ENCODE peak calls at places on chromosomes 3 and 15, in four cellular contexts. E, V, M and T are unnamed samples.

GRCh38 chr3:11306815-11307589 is 34.8 kb downstream of the ATG7 start:
- DNase-seq in E (no peak), V (no peak), M (no peak), T (no peak)

GRCh38 chr3:194582196-194582905 is 50.9 kb downstream of the TMEM44 start:
- DNase-seq in E (no peak), V (no peak), M (no peak), T (no peak)

GRCh38 chr3:9866639-9867038 is 13.4 kb downstream of the CIDEC start:
- DNase-seq in E (no peak), V (no peak), M (no peak), T (no peak)

GRCh38 chr3:31050296-31050695 is 155.8 kb upstream of the GADL1 start:
- DNase-seq in E (no peak), V (no peak), M (no peak), T (no peak)

GRCh38 chr3:35932995-35933394 is 293.7 kb downstream of the ARPP21 start:
- DNase-seq in E (no peak), V (peak), M (no peak), T (no peak)

GRCh38 chr3:126114406-126115386 is 30.8 kb upstream of the SLC41A3 start:
- DNase-seq in E (no peak), V (no peak), M (no peak), T (no peak)

GRCh38 chr3:48859188-48859587 is 11.5 kb upstream of the PRKAR2A start:
- DNase-seq in E (no peak), V (no peak), M (no peak), T (no peak)

GRCh38 chr15:35279811-35280210 is 194.7 kb upstream of the NANOGP8 start:
- DNase-seq in E (no peak), V (no peak), M (no peak), T (no peak)

GRCh38 chr3:110902453-110903085 is 169.0 kb upstream of the NECTIN3 start:
- DNase-seq in E (no peak), V (no peak), M (no peak), T (no peak)

GRCh38 chr15:87753539-87753938 is 503.0 kb downstream of the NTRK3 start:
- DNase-seq in E (no peak), V (no peak), M (no peak), T (no peak)

GRCh38 chr3:33318709-33319380 is 41.6 kb downstream of the FBXL2 start:
- DNase-seq in E (no peak), V (no peak), M (no peak), T (no peak)

GRCh38 chr3:414063-414462 is 217.5 kb downstream of the CHL1 start:
- DNase-seq in E (no peak), V (no peak), M (no peak), T (peak)

GRCh38 chr3:10561942-10562565 is 56.7 kb upstream of the ATP2B2 start:
- DNase-seq in E (no peak), V (no peak), M (no peak), T (no peak)

GRCh38 chr3:126934149-126934548 is 48.8 kb upstream of the PLXNA1 start:
- DNase-seq in E (peak), V (no peak), M (no peak), T (no peak)

GRCh38 chr3:11641683-11642407 is 1.9 kb downstream of the VGLL4 start:
- DNase-seq in E (no peak), V (no peak), M (no peak), T (no peak)

GRCh38 chr3:141941093-141941492 is 64.7 kb downstream of the ATP1B3 start:
- DNase-seq in E (peak), V (no peak), M (no peak), T (no peak)

GRCh38 chr3:164458986-164459385 is 619.3 kb downstream of the SI start:
- DNase-seq in E (no peak), V (no peak), M (no peak), T (no peak)

GRCh38 chr3:181327349-181327748 is 337.8 kb upstream of the DNAJC19 start:
- DNase-seq in E (no peak), V (no peak), M (no peak), T (no peak)

GRCh38 chr3:116340680-116341216 is 104.5 kb downstream of the LSAMP start:
- DNase-seq in E (peak), V (no peak), M (no peak), T (no peak)

GRCh38 chr3:177294221-177294620 is 96.9 kb upstream of the TBL1XR1 start:
- DNase-seq in E (no peak), V (no peak), M (no peak), T (no peak)

GRCh38 chr3:71498053-71498452 is 85.5 kb downstream of the FOXP1 start:
- DNase-seq in E (no peak), V (no peak), M (no peak), T (no peak)

GRCh38 chr15:98946301-98947255 is 61.0 kb downstream of the PGPEP1L start:
- DNase-seq in E (no peak), V (no peak), M (no peak), T (no peak)

GRCh38 chr15:65816441-65816840 is 24.3 kb upstream of the DENND4A start:
- DNase-seq in E (no peak), V (no peak), M (no peak), T (no peak)

GRCh38 chr3:60610441-60611112 is 640.7 kb downstream of the FHIT start:
- DNase-seq in E (no peak), V (no peak), M (no peak), T (no peak)

GRCh38 chr3:39550343-39550742 is 82.9 kb downstream of the MOBP start:
- DNase-seq in E (no peak), V (no peak), M (no peak), T (no peak)

GRCh38 chr3:133330043-133330442 is 69.8 kb upstream of the BFSP2 start:
- DNase-seq in E (peak), V (no peak), M (no peak), T (no peak)

GRCh38 chr15:70627322-70627721 is 136.0 kb downstream of the UACA start:
- DNase-seq in E (no peak), V (no peak), M (no peak), T (no peak)

GRCh38 chr3:15326037-15326436 is 6.3 kb downstream of the SH3BP5 start:
- DNase-seq in E (peak), V (no peak), M (no peak), T (no peak)

GRCh38 chr15:43550527-43551363 is 33.3 kb downstream of the MAP1A start:
- DNase-seq in E (no peak), V (no peak), M (no peak), T (no peak)

GRCh38 chr15:31365655-31366127 is 39.1 kb downstream of the KLF13 start:
- DNase-seq in E (peak), V (no peak), M (no peak), T (peak)

GRCh38 chr15:84079885-84080777 is 155.4 kb upstream of the GOLGA6L4 start:
- DNase-seq in E (peak), V (no peak), M (no peak), T (peak)

GRCh38 chr3:69323941-69324340 is 61.9 kb downstream of the FRMD4B start:
- DNase-seq in E (no peak), V (no peak), M (no peak), T (no peak)

GRCh38 chr3:178483704-178484103 is 52.5 kb upstream of the KCNMB2 start:
- DNase-seq in E (no peak), V (no peak), M (no peak), T (no peak)

GRCh38 chr3:24168977-24169376 is 223.9 kb downstream of the NR1D2 start:
- DNase-seq in E (no peak), V (no peak), M (no peak), T (no peak)
- TF ChIP-seq ZBTB33 in E (no peak), V (no peak), M (no peak), T (no peak)

GRCh38 chr3:43378066-43378935 is 92.0 kb downstream of the SNRK start:
- DNase-seq in E (peak), V (peak), M (peak), T (peak)
- TF ChIP-seq SMC3 in E (peak), V (peak), M (peak), T (peak)

DNA sequence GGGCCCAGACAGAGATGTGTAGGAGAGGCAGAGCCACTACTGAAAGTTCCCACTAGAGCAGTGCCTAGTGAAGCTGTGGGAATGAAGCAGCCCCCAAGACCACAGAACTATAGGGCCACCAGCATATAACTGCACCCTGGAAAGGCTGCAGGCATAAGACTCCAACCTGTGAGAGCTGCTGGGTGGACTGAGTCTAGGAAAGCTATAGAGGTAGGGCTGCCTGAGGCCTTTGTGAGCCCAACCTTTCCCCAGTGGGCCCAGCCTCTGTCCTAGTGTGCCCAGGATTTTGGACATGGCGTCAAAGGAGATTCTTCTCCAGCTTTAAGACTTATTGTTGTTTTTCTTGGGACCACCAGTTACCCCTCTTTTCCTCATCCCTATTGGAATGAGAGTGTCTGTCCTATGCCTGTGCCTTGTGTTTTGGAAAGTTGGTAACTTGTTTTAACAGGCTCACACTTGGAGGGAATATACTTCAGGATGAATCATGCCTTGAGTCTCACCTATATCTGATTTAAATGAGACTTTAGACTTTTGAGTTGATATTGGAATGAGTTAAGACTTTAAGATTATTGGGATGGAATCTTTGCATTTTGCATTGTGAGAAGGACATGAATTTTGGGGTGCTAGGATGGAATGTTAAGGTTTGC is 28.1 kb downstream of the SLMAP start:
- DNase-seq in E (no peak), V (no peak), M (no peak), T (no peak)
- TF ChIP-seq TAF1 in E (no peak), V (no peak), M (no peak), T (no peak)

DNA sequence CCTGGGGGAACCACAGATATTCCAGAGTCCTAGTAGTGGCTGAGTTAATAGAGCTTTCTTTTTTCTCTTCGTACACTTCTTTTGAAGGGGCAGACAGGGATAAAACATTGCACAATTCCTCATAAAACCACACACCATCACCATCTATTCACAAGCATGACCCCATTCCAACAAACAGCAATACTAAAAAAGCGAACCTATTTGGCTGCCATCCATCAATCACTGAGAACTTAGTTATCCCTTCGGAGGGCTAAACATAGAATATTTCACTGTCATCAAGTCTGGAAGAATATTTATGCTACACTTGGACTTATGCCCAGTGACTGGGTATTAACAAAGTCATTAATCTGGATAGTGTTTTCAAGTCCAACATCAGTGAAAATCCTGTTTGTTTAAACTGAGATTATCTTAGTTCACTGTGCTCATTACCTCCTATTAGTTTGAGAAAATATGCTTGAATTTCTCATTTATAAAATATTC is 80.3 kb upstream of the PRTG start:
- DNase-seq in E (no peak), V (no peak), M (no peak), T (no peak)
- TF ChIP-seq ZBTB33 in E (no peak), V (no peak), M (no peak), T (no peak)

DNA sequence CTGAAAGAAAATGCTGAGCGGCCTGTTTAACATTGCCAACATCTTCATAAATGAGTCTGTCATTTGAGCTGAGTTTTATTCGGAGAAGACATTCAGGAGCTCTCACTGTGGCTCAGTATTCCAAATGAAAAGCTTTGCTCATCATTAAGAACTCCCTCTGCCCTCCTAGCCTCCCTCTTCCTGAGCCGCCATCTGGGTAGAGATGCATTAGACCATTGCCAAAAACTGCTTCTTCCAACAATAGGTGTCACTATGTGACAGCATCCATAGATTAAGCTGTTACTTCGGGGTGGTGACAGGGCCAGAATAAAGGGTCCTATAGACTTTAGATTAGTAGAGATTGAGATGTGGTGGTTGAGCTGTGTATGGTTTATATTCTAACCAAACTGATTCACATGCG is 501.4 kb upstream of the NR2F2 start:
- DNase-seq in E (no peak), V (no peak), M (no peak), T (no peak)
- TF ChIP-seq SMC3 in E (no peak), V (no peak), M (no peak), T (no peak)

DNA sequence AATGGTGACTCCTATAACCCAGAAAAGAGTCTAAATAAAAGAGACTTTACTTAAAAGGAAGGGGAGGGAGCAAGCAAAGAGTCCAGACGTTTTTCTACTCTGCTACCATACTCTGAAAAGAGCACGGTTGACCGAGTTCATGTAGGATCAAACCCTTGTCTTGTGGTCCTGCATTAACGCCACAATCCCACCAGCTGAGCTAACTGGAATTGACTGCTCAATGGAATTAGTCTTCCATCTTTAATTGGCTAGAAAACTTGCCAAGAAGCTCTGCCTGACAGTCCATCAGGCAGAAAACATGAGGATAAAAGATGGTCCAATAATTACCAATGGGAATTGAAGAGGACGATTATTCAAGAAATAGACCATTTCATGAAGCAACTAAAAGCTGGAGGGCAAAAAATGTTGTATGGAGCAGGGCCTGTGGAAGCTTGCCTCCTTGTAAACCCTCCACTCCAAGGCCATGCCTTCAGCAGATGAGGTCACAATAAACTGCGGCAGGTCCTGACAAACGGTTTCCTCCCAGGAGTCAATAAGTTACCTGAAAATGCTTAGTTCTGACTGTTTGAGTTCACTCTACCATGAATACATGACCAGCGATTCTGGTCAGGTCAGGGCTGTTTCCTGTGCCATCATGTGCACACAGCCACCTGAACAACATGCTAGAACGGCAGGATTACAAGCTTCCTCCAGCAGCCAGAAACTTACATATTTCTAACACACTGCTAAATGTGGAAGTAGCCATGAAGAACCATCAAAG is 35.6 kb upstream of the ARHGEF3 start:
- DNase-seq in E (no peak), V (no peak), M (peak), T (no peak)
- TF ChIP-seq TAF1 in E (no peak), V (no peak), M (no peak), T (no peak)

DNA sequence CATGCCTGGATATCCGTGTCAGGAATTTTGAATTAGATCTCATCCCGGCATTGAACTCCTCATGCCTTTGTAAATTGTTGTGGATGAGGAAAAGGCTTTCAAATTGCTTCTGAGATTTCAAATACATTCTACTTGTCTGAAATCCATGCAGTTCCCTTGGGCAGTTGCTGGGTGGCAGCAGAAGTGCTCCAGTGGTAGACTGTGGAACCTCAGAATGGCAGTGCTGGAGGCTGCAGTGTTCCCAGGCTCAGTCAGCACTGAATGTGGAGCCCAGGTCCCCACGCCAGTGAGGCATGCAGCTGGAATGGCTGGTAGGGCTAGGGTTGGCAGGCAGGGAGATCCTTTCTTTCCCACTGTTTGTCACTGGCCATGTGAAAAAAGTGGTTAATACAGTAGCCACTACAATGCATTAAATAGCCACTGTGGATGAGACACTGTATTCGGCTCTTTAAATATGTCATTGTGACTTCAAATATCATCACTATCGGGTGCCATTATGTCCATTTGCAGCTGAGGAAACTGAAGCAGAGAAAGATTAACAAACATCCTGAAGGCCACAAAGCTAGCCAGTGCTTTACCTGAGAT is 98.6 kb downstream of the TPRG1 start:
- DNase-seq in E (no peak), V (peak), M (no peak), T (no peak)
- TF ChIP-seq ZBTB33 in E (no peak), V (no peak), M (no peak), T (no peak)

GRCh38 chr3:129745253-129745652 is 138.8 kb upstream of the PLXND1 start:
- DNase-seq in E (no peak), V (no peak), M (no peak), T (no peak)
- TF ChIP-seq SMC3 in E (no peak), V (no peak), M (no peak), T (no peak)